ENCODE peak calls at places on chromosomes 6 and 20, in four cellular contexts. One of them, this sample, is unnamed.

GRCh38 chr20:44052166-44052565 is 134.8 kb downstream of the JPH2 start:
- DNase-seq in A549: no peak
- DNase-seq in K562: no peak
- DNase-seq in IMR-90: no peak
- DNase-seq in this sample: no peak

GRCh38 chr6:21893778-21894177 is 300.2 kb downstream of the SOX4 start:
- DNase-seq in IMR-90: no peak
- DNase-seq in K562: no peak
- DNase-seq in A549: no peak
- DNase-seq in this sample: no peak

GRCh38 chr6:52326540-52327364 is 35.2 kb upstream of the PAQR8 start:
- DNase-seq in A549: no peak
- DNase-seq in IMR-90: no peak
- DNase-seq in K562: no peak
- DNase-seq in this sample: no peak

GRCh38 chr20:62356143-62356947 is 10.8 kb downstream of the LAMA5 start:
- DNase-seq in A549: no peak
- DNase-seq in IMR-90: no peak
- DNase-seq in K562: no peak
- DNase-seq in this sample: no peak

GRCh38 chr6:93624408-93624807 is 205.0 kb upstream of the EPHA7 start:
- DNase-seq in IMR-90: no peak
- DNase-seq in A549: no peak
- DNase-seq in K562: no peak
- DNase-seq in this sample: no peak

GRCh38 chr20:2871555-2872303 is 1.6 kb upstream of the PTPRA start:
- DNase-seq in IMR-90: no peak
- DNase-seq in K562: peak
- DNase-seq in A549: no peak
- DNase-seq in this sample: peak

GRCh38 chr6:80547827-80548226 is 441.4 kb downstream of the BCKDHB start:
- DNase-seq in K562: no peak
- DNase-seq in IMR-90: peak
- DNase-seq in A549: no peak
- DNase-seq in this sample: no peak

GRCh38 chr6:160367798-160368547 is 19.8 kb downstream of the SLC22A3 start:
- DNase-seq in A549: no peak
- DNase-seq in K562: no peak
- DNase-seq in IMR-90: no peak
- DNase-seq in this sample: no peak

GRCh38 chr20:47489448-47489872 is 12.2 kb upstream of the NCOA3 start:
- DNase-seq in IMR-90: no peak
- DNase-seq in K562: no peak
- DNase-seq in A549: no peak
- DNase-seq in this sample: no peak

GRCh38 chr6:94511502-94512088 is 1065.7 kb upstream of the MANEA start:
- DNase-seq in K562: no peak
- DNase-seq in IMR-90: no peak
- DNase-seq in A549: no peak
- DNase-seq in this sample: no peak

GRCh38 chr20:37543828-37544227 is 16.2 kb upstream of the BLCAP start:
- DNase-seq in IMR-90: peak
- DNase-seq in K562: no peak
- DNase-seq in A549: peak
- DNase-seq in this sample: peak

GRCh38 chr6:31779908-31780307 is 2.8 kb upstream of the VWA7 start:
- DNase-seq in K562: no peak
- DNase-seq in A549: no peak
- DNase-seq in IMR-90: no peak
- DNase-seq in this sample: no peak

GRCh38 chr6:14743465-14744211 is 502.2 kb upstream of the JARID2 start:
- DNase-seq in A549: peak
- DNase-seq in IMR-90: peak
- DNase-seq in K562: peak
- DNase-seq in this sample: peak

GRCh38 chr20:42697962-42698361 is 491.7 kb downstream of the PTPRT start:
- DNase-seq in A549: no peak
- DNase-seq in K562: no peak
- DNase-seq in IMR-90: no peak
- DNase-seq in this sample: no peak

GRCh38 chr6:4775591-4776492 is at the start of gene CDYL:
- DNase-seq in A549: peak
- DNase-seq in K562: peak
- DNase-seq in IMR-90: peak
- DNase-seq in this sample: peak

GRCh38 chr6:169801396-169802160 is 50.2 kb downstream of the ERMARD start:
- DNase-seq in K562: no peak
- DNase-seq in IMR-90: no peak
- DNase-seq in A549: no peak
- DNase-seq in this sample: no peak

GRCh38 chr20:35941620-35942019 is 12.7 kb downstream of the SCAND1 start:
- DNase-seq in K562: no peak
- DNase-seq in A549: no peak
- DNase-seq in IMR-90: no peak
- DNase-seq in this sample: no peak

GRCh38 chr6:68634503-68635411 is at the start of gene ADGRB3:
- DNase-seq in K562: peak
- DNase-seq in A549: peak
- DNase-seq in IMR-90: peak
- DNase-seq in this sample: peak
- TF ChIP-seq MAZ in K562: peak
- TF ChIP-seq MAZ in A549: no peak
- TF ChIP-seq MAZ in IMR-90: no peak
- TF ChIP-seq MAZ in this sample: no peak

DNA sequence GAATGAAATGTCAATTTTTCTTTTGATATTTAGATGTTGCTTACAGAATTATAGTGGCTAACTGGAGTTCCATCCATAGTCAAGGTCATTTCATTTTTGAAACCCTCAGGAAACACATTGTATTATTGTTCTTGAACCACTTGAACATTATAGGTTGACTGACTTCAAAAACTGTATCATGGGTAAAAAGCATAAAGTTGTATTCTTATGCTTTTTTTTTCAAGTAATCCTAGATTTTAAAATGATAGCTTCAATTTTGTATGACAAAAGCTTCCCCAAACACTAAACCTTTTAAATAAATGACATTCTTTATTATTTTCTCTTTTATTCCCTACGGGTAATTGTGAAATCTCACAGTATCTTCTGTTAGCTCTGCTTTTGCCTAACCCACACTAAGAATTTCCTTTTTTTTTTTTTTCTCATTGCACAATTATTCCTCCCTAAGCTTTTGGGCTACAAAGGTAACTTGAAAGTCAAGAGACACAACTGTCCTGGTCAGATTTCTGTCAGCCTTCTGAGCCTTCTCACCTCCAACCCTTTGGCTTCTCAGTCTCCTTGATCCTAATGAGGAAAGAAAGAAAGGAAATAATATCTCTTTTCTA is 36.9 kb upstream of the LAMA4 start:
- DNase-seq in K562: no peak
- DNase-seq in A549: no peak
- DNase-seq in IMR-90: no peak
- DNase-seq in this sample: no peak
- TF ChIP-seq MAZ in K562: no peak
- TF ChIP-seq MAZ in A549: no peak
- TF ChIP-seq MAZ in IMR-90: no peak
- TF ChIP-seq MAZ in this sample: no peak

GRCh38 chr6:152680151-152680550 is 17.5 kb upstream of the MYCT1 start:
- DNase-seq in IMR-90: no peak
- DNase-seq in A549: no peak
- DNase-seq in K562: no peak
- DNase-seq in this sample: no peak

GRCh38 chr6:152682141-152682540 is 15.6 kb upstream of the MYCT1 start:
- DNase-seq in A549: no peak
- DNase-seq in IMR-90: no peak
- DNase-seq in K562: no peak
- DNase-seq in this sample: no peak

GRCh38 chr6:152685819-152686218 is 11.9 kb upstream of the MYCT1 start:
- DNase-seq in K562: no peak
- DNase-seq in IMR-90: no peak
- DNase-seq in A549: no peak
- DNase-seq in this sample: no peak

GRCh38 chr6:152680879-152681517 is 16.7 kb upstream of the MYCT1 start:
- DNase-seq in K562: no peak
- DNase-seq in A549: no peak
- DNase-seq in IMR-90: no peak
- DNase-seq in this sample: no peak
- TF ChIP-seq MAZ in K562: no peak
- TF ChIP-seq MAZ in A549: no peak
- TF ChIP-seq MAZ in IMR-90: no peak
- TF ChIP-seq MAZ in this sample: no peak

GRCh38 chr6:28333047-28333446 is 2.9 kb downstream of the ZSCAN31 start:
- DNase-seq in A549: no peak
- DNase-seq in K562: peak
- DNase-seq in IMR-90: no peak
- DNase-seq in this sample: no peak

GRCh38 chr6:28326371-28326948 is 9.5 kb downstream of the ZSCAN31 start:
- DNase-seq in K562: no peak
- DNase-seq in IMR-90: no peak
- DNase-seq in A549: no peak
- DNase-seq in this sample: no peak

GRCh38 chr6:28334272-28335039 is 1.5 kb downstream of the ZSCAN31 start:
- DNase-seq in K562: peak
- DNase-seq in A549: no peak
- DNase-seq in IMR-90: no peak
- DNase-seq in this sample: no peak

GRCh38 chr6:28333599-28334018 is 2.3 kb downstream of the ZSCAN31 start:
- DNase-seq in A549: no peak
- DNase-seq in K562: peak
- DNase-seq in IMR-90: no peak
- DNase-seq in this sample: no peak

GRCh38 chr6:28330033-28330432 is 5.9 kb downstream of the ZSCAN31 start:
- DNase-seq in K562: peak
- DNase-seq in IMR-90: no peak
- DNase-seq in A549: no peak
- DNase-seq in this sample: no peak
- TF ChIP-seq MAZ in K562: no peak
- TF ChIP-seq MAZ in IMR-90: no peak
- TF ChIP-seq MAZ in A549: no peak
- TF ChIP-seq MAZ in this sample: no peak

This sample was measured in HepG2.